ENCODE peak calls at places on chromosomes 11 and 22, in four cellular contexts. J, O, C and L are unnamed samples. For H3K27me3 and H3K4me1, the result is how much of the 10 kb centered on the place peaks cover.

GRCh38 chr11:14645247-14645912 is 1.8 kb downstream of the PDE3B start:
- DNase-seq in J (no peak), O (no peak), C (no peak), L (no peak)

GRCh38 chr11:75337195-75337654 is 14.2 kb downstream of the ARRB1 start:
- DNase-seq in J (no peak), O (no peak), C (no peak), L (no peak)

GRCh38 chr11:17571431-17572358 is 24.6 kb downstream of the OTOG start:
- DNase-seq in J (no peak), O (no peak), C (no peak), L (no peak)

GRCh38 chr11:19537803-19538453 is 174.7 kb upstream of the NAV2 start:
- DNase-seq in J (no peak), O (no peak), C (no peak), L (no peak)

GRCh38 chr11:114058871-114059277 is 637 bp upstream of the ZBTB16 start:
- DNase-seq in J (peak), O (no peak), C (no peak), L (no peak)

GRCh38 chr11:1890856-1891830 is 552 bp downstream of the PRR33 start:
- DNase-seq in J (no peak), O (no peak), C (no peak), L (no peak)

GRCh38 chr11:10503217-10503616 is 37.8 kb downstream of the RNF141 start:
- DNase-seq in J (no peak), O (no peak), C (no peak), L (no peak)

GRCh38 chr11:47507016-47507631 is 45.8 kb downstream of the CELF1 start:
- DNase-seq in J (no peak), O (no peak), C (no peak), L (no peak)

GRCh38 chr22:31272522-31273446 is 19.5 kb downstream of the PIK3IP1 start:
- DNase-seq in J (peak), O (no peak), C (no peak), L (peak)

GRCh38 chr11:128911239-128911638 is 20.1 kb downstream of the KCNJ5 start:
- DNase-seq in J (no peak), O (no peak), C (no peak), L (no peak)

GRCh38 chr11:61830318-61831105 is 2.4 kb downstream of the FADS2 start:
- DNase-seq in J (no peak), O (no peak), C (no peak), L (no peak)

GRCh38 chr11:8899119-8899753 is 11.8 kb upstream of the AKIP1 start:
- DNase-seq in J (no peak), O (no peak), C (no peak), L (no peak)

GRCh38 chr11:14641801-14642200 is 1.8 kb upstream of the PDE3B start:
- DNase-seq in J (no peak), O (no peak), C (no peak), L (no peak)

GRCh38 chr11:120832609-120833221 is 191.2 kb upstream of the TBCEL start:
- DNase-seq in J (peak), O (no peak), C (no peak), L (no peak)

GRCh38 chr11:16841984-16842383 is 103.5 kb downstream of the C11orf58 start:
- DNase-seq in J (no peak), O (no peak), C (no peak), L (no peak)

GRCh38 chr22:26674211-26675190 is 17.1 kb downstream of the MIAT start:
- DNase-seq in J (no peak), O (no peak), C (no peak), L (no peak)

GRCh38 chr11:70145025-70145529 is 58.0 kb upstream of the FADD start:
- DNase-seq in J (no peak), O (no peak), C (no peak), L (no peak)

GRCh38 chr11:129639300-129639699 is 176.3 kb upstream of the TMEM45B start:
- DNase-seq in J (no peak), O (no peak), C (no peak), L (no peak)

GRCh38 chr11:1460396-1460795 is 26.2 kb downstream of the MOB2 start:
- DNase-seq in J (no peak), O (no peak), C (peak), L (no peak)

GRCh38 chr11:66363805-66364535 is 7.6 kb downstream of the SLC29A2 start:
- DNase-seq in J (peak), O (no peak), C (no peak), L (peak)

GRCh38 chr22:17570851-17571631 is 7.7 kb downstream of the SLC25A18 start:
- DNase-seq in J (no peak), O (peak), C (peak), L (no peak)

GRCh38 chr11:58770166-58770565 is 38.4 kb upstream of the GLYAT start:
- DNase-seq in J (no peak), O (no peak), C (no peak), L (no peak)

GRCh38 chr11:85831050-85831449 is 20.1 kb upstream of the SYTL2 start:
- DNase-seq in J (no peak), O (no peak), C (no peak), L (no peak)

GRCh38 chr22:16586170-16586569 is 6.4 kb downstream of the CCT8L2 start:
- DNase-seq in J (no peak), O (no peak), C (no peak), L (no peak)

GRCh38 chr22:48259991-48260670 is 1497.7 kb downstream of the TBC1D22A start:
- DNase-seq in J (no peak), O (no peak), C (no peak), L (no peak)

GRCh38 chr11:17594686-17595192 is 47.7 kb downstream of the OTOG start:
- DNase-seq in J (no peak), O (no peak), C (no peak), L (no peak)

GRCh38 chr11:35622070-35622469 is 3.8 kb downstream of the FJX1 start:
- DNase-seq in J (peak), O (no peak), C (no peak), L (peak)

GRCh38 chr11:26186389-26186788 is 145.5 kb upstream of the ANO3 start:
- DNase-seq in J (no peak), O (no peak), C (no peak), L (no peak)

GRCh38 chr11:113730887-113731726 is 25.0 kb upstream of the TMPRSS5 start:
- DNase-seq in J (peak), O (no peak), C (no peak), L (peak)

GRCh38 chr11:10993186-10993585 is 135.3 kb upstream of the ZBED5 start:
- DNase-seq in J (no peak), O (no peak), C (no peak), L (no peak)

GRCh38 chr11:117879516-117880480 is 3.3 kb upstream of the FXYD6 start:
- DNase-seq in J (no peak), O (no peak), C (no peak), L (peak)

GRCh38 chr11:48052183-48053040 is 72.1 kb downstream of the PTPRJ start:
- DNase-seq in J (peak), O (peak), C (no peak), L (peak)

GRCh38 chr11:95792700-95793099 is 2.4 kb downstream of the CEP57 start:
- DNase-seq in J (no peak), O (no peak), C (no peak), L (no peak)

GRCh38 chr22:44450503-44450902 is 47.5 kb downstream of the RTL6 start:
- DNase-seq in J (no peak), O (no peak), C (no peak), L (no peak)

GRCh38 chr11:17498475-17498874 is 21.8 kb upstream of the ABCC8 start:
- DNase-seq in J (peak), O (no peak), C (no peak), L (no peak)

GRCh38 chr11:111565111-111565720 is 24.7 kb downstream of the LAYN start:
- DNase-seq in J (peak), O (peak), C (no peak), L (peak)

GRCh38 chr11:120186799-120187591 is 23.8 kb upstream of the OAF start:
- DNase-seq in J (no peak), O (no peak), C (no peak), L (peak)

GRCh38 chr11:109264128-109264527 is 157.9 kb upstream of the C11orf87 start:
- DNase-seq in J (no peak), O (no peak), C (no peak), L (no peak)

GRCh38 chr11:13052130-13052541 is 43.0 kb downstream of the RASSF10 start:
- DNase-seq in J (no peak), O (peak), C (no peak), L (no peak)

GRCh38 chr11:126474220-126474619 is 118.7 kb downstream of the ST3GAL4 start:
- DNase-seq in J (no peak), O (peak), C (no peak), L (no peak)

GRCh38 chr11:15818132-15818842 is 538.1 kb downstream of the SOX6 start:
- DNase-seq in J (no peak), O (peak), C (no peak), L (no peak)

GRCh38 chr11:15816270-15816871 is 540.0 kb downstream of the SOX6 start:
- DNase-seq in J (no peak), O (no peak), C (no peak), L (no peak)

GRCh38 chr11:15821471-15821870 is 534.9 kb downstream of the SOX6 start:
- DNase-seq in J (no peak), O (no peak), C (no peak), L (no peak)

GRCh38 chr11:15816996-15817395 is 539.4 kb downstream of the SOX6 start:
- DNase-seq in J (no peak), O (no peak), C (no peak), L (no peak)

GRCh38 chr11:15819679-15820286 is 536.6 kb downstream of the SOX6 start:
- DNase-seq in J (peak), O (peak), C (no peak), L (peak)
- H3K27me3 ChIP-seq in J (under half), O (under half), C (under half), L (under half)

DNA sequence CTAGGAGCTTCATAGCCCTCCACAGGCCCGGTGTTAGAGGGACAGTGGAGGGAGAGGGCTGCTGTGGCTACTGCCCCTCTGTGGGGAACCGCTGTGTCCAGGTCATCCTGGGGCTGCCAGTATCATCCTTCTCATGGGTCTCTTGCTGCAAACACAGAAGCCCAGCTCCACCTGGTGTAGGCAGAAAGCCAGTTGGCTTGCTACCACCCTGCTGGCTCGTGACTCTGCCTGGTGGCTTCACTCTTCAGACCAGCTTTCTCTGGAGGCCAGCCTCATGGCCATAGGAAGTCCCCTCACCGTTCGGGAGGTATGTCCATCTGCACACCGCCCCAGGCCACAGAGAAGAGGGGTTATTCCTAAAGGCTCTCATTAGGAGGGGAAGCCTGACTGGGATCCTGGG is 19.4 kb upstream of the SUSD2 start:
- DNase-seq in J (no peak), O (peak), C (no peak), L (no peak)
- H3K4me1 ChIP-seq in J (under half), O (under half), C (half or more), L (under half)

DNA sequence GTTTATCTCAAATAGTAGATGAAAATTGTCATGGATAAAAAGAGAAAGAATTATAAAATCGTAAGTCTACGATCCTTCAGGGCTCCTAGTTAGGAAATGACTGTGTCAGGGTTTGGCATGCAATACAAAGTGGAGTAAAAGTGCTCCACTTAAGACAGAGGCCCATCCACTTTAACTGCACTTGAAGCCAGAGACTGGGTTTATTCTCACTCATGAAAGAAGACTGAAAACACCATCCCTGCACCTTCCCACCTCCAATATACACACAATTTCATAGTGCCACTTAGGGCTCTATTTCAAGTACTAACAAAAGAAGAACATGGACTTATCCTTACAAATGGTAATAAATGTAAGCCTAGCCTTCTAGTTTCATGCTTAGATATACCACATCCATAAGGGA is 70.7 kb downstream of the ANO5 start:
- DNase-seq in J (no peak), O (no peak), C (no peak), L (no peak)
- H3K4me3 ChIP-seq in J (no peak), O (no peak), C (no peak), L (no peak)

GRCh38 chr11:5722622-5723021 is 13.6 kb upstream of the OR56B1 start:
- DNase-seq in J (no peak), O (no peak), C (no peak), L (no peak)

GRCh38 chr11:5727691-5728090 is 8.6 kb upstream of the OR56B1 start:
- DNase-seq in J (no peak), O (no peak), C (no peak), L (no peak)

DNA sequence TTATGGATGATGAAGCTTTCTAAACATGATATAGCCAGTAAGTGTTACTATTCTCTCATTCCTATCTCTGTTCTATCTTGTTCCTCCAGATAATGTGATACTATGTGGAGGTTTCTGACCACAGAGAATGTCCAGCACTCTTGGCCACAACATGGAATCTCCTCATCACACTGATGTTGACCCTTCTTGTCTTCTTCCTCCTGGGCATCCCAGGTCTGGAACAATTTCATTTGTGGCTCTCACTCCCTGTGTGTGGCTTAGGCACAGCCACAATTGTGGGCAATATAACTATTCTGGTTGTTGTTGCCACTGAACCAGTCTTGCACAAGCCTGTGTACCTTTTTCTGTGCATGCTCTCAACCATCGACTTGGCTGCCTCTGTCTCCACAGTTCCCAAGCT is 9.9 kb upstream of the OR56B1 start:
- DNase-seq in J (no peak), O (no peak), C (no peak), L (no peak)
- H3K27me3 ChIP-seq in J (under half), O (under half), C (under half), L (under half)

GRCh38 chr22:37229012-37229804 is 14.9 kb downstream of the RAC2 start:
- DNase-seq in J (no peak), O (no peak), C (no peak), L (no peak)

GRCh38 chr22:37229805-37230672 is 14.0 kb downstream of the RAC2 start:
- DNase-seq in J (no peak), O (no peak), C (no peak), L (no peak)

GRCh38 chr22:37232140-37232998 is 11.7 kb downstream of the RAC2 start:
- DNase-seq in J (no peak), O (no peak), C (no peak), L (peak)

GRCh38 chr22:37231406-37232139 is 12.5 kb downstream of the RAC2 start:
- DNase-seq in J (no peak), O (no peak), C (no peak), L (peak)

DNA sequence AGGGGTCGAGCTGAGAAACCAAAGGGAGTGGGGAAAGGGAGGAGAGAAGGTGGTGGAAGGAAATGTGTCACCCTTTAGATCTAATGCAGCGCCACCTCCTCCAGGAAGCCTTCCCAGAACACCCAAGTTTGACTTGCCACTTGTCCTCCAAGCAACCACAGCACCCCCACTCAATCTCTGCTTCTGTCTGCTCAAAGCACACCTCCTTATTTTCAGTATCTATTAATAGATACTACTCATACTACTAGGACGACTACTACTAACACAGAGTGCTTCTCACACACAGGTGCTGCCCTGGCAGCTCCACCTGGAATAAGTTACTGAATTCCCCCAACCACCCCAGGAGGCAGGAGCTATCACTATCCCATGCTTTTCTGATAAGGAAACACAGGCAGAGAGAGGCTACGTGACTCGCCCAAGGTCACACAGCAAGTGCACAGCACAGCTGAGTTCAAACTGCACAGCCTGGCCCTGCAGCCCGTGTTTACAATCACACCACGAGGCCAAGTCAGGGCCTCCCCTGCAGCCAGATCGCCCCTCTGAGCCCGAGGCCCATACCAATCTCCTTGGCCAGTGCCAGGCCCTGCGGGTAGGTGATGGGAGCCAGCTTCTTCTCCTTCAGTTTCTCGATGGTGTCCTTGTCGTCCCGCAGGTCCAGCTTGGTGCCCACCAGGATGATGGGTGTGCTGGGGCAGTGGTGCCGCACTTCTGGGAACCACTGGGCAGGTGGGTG is 13.2 kb downstream of the RAC2 start:
- DNase-seq in J (no peak), O (no peak), C (no peak), L (no peak)
- H3K4me1 ChIP-seq in J (under half), O (under half), C (under half), L (under half)

DNA sequence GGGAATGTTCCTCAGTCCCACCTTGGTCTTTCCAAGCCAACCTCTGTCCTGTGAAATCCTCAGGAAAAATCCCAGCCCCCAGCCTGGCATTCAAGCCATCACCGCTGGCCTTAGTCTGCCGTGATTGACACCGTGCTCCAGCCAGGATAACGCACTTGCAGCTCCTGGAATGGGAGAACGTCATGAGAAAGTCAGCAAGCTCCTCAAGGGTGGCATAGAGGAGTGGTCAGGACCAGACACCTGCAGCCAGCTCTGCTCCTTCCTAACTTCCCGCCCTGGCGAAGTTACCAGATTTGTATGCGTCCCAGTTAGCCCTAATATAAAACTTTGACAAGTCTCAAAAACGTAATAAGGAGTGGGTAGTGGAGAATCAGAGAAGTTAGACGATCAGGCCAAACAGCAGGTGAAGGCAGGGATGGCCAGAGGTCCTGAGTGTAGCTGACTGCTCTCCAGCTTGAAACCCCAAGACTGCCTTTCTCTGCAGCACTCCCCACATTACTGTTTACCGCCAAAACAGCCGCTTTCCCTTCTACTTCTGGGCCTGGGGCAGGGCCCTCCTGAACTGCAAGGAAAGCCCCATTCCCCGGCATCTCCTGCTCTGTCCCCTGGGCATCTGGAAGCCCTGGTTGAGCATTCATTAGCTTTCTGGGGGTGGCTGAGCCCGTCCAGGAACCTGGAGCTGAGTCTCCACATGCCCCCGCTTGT is 1.3 kb upstream of the DKK3 start:
- DNase-seq in J (peak), O (no peak), C (no peak), L (no peak)
- H3K4me3 ChIP-seq in J (peak), O (peak), C (peak), L (peak)

DNA sequence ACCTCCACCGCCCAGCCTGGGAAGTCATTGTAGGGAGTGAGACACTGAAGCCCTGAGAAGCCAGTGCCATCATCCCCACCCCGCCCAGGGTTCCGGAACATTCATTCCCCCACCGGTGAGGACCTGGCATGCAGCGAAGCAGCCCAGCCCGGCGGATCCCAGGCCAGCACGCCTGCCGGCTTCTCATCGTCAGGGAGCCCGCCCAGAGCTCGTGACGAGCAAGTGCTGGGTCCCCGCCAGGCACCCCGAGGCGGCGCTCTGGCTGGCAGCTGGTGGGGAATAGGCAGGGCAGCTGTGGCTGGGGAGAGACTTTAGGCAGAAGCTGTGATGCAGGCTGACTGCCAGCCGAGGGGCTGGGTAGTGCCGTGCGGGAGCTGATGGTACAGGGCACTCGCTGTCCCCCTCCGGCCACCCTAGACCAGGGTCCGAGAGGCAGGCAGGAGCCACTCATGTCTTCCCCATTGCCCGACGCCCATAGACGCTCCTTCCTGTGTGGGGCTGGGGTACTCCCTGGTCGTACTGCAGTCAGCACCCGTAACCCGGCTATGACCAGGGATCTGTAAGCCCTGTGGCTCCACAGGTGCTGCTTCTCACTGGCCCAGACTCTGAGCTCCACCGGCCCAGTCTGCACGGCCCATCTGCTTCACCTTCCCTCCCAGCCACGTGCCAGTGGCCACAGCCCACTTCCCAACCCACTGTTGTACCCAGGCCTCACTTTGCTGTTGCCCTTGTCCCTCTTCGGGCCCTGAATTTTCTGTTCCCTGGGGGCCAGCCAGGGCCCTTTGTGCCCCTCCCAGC is 24.5 kb upstream of the CABP7 start:
- DNase-seq in J (no peak), O (no peak), C (no peak), L (no peak)
- H3K27me3 ChIP-seq in J (under half), O (under half), C (under half), L (under half)